ENCODE peak calls at places on chromosomes 1 and 21, in seven cellular contexts. I is bronchial epithelial cell, N is left lung, O is MM.1S, V is tibial nerve, Q is psoas muscle, F is heart left ventricle. Y is an unnamed sample. For H3K36me3, the result is how much of the 10 kb centered on the place peaks cover.

GRCh38 chr1:94022471-94023189 is 98.3 kb downstream of the ABCA4 start:
- DNase-seq in I (peak), V (peak), N (no peak), Q (no peak), O (no peak), F (peak), Y (no peak)

GRCh38 chr1:154434346-154435075 is 29.4 kb downstream of the IL6R start:
- DNase-seq in N (peak), O (no peak), Q (peak), I (no peak), F (peak), V (peak), Y (no peak)

GRCh38 chr21:44872266-44872567 is 1.3 kb downstream of the PTTG1IP start:
- DNase-seq in V (no peak), O (no peak), F (no peak), N (no peak), Q (no peak), I (peak), Y (no peak)

GRCh38 chr1:213110349-213111300 is 59.6 kb downstream of the RPS6KC1 start:
- DNase-seq in F (no peak), Q (no peak), V (no peak), N (no peak), I (no peak), O (peak), Y (peak)

GRCh38 chr1:194268839-194269238 is 1082.4 kb upstream of the B3GALT2 start:
- DNase-seq in Q (no peak), V (no peak), F (no peak), O (no peak), N (no peak), I (peak), Y (no peak)

GRCh38 chr1:184661801-184662200 is 92.9 kb downstream of the EDEM3 start:
- DNase-seq in O (no peak), Q (no peak), I (no peak), F (no peak), N (no peak), V (no peak), Y (no peak)

GRCh38 chr1:1779691-1780597 is 1.7 kb upstream of the NADK start:
- DNase-seq in I (no peak), V (peak), F (peak), Q (peak), N (peak), O (peak), Y (peak)

GRCh38 chr1:223811634-223812101 is 34.1 kb downstream of the TP53BP2 start:
- DNase-seq in O (peak), N (no peak), Q (no peak), V (no peak), F (no peak), I (peak), Y (no peak)

GRCh38 chr21:34558166-34558565 is 46.2 kb upstream of the KCNE1 start:
- DNase-seq in V (no peak), F (no peak), Q (no peak), I (peak), N (no peak), O (no peak), Y (no peak)

GRCh38 chr1:153293847-153294246 is 18.9 kb downstream of the PGLYRP3 start:
- DNase-seq in V (no peak), F (no peak), O (no peak), N (no peak), Q (no peak), I (no peak), Y (no peak)

GRCh38 chr1:2099871-2100774 is 49.9 kb downstream of the PRKCZ start:
- DNase-seq in F (peak), I (no peak), N (peak), Q (peak), V (no peak), O (no peak), Y (no peak)

GRCh38 chr1:61254629-61255323 is 172.4 kb downstream of the NFIA start:
- DNase-seq in I (peak), V (no peak), Q (no peak), O (no peak), N (no peak), F (peak), Y (no peak)

GRCh38 chr1:61085191-61086086 is 3.1 kb downstream of the NFIA start:
- DNase-seq in I (no peak), N (no peak), V (no peak), O (no peak), F (no peak), Q (no peak), Y (no peak)

GRCh38 chr1:119674110-119674509 is 26.0 kb upstream of the ZNF697 start:
- DNase-seq in N (no peak), O (no peak), I (peak), V (no peak), Q (no peak), F (no peak), Y (no peak)

GRCh38 chr1:229845410-229846138 is 219.5 kb downstream of the URB2 start:
- DNase-seq in F (no peak), N (no peak), Q (no peak), O (no peak), I (no peak), V (no peak), Y (no peak)

GRCh38 chr1:54390655-54391054 is 15.5 kb downstream of the SSBP3 start:
- DNase-seq in F (no peak), N (no peak), I (no peak), V (no peak), Q (peak), O (no peak), Y (no peak)

GRCh38 chr1:7384679-7385078 is 386.4 kb upstream of the VAMP3 start:
- DNase-seq in I (no peak), N (no peak), Q (no peak), F (no peak), O (no peak), V (no peak), Y (no peak)

GRCh38 chr1:198153103-198153502 is 3.7 kb upstream of the NEK7 start:
- DNase-seq in O (no peak), N (no peak), I (no peak), F (peak), Q (peak), V (no peak), Y (no peak)

GRCh38 chr1:167301355-167301754 is 80.7 kb downstream of the POU2F1 start:
- DNase-seq in N (no peak), V (no peak), I (no peak), O (no peak), Q (no peak), F (no peak), Y (no peak)

GRCh38 chr1:85566890-85567289 is 13.7 kb upstream of the CCN1 start:
- DNase-seq in V (no peak), Q (no peak), I (no peak), F (no peak), O (no peak), N (no peak), Y (no peak)

GRCh38 chr21:29233611-29234540 is 64.8 kb upstream of the BACH1 start:
- DNase-seq in O (peak), Q (no peak), N (no peak), V (no peak), I (peak), F (no peak), Y (peak)

GRCh38 chr1:26233903-26234643 is at the start of gene CEP85:
- DNase-seq in O (peak), F (peak), Q (peak), I (peak), N (peak), V (peak), Y (peak)

GRCh38 chr1:26237230-26237966 is 3.4 kb downstream of the CEP85 start:
- DNase-seq in N (no peak), I (peak), Q (no peak), V (no peak), F (no peak), O (peak), Y (no peak)

GRCh38 chr1:26239936-26240335 is 5.9 kb downstream of the CEP85 start:
- DNase-seq in I (no peak), N (no peak), Q (no peak), F (no peak), V (no peak), O (no peak), Y (no peak)

DNA sequence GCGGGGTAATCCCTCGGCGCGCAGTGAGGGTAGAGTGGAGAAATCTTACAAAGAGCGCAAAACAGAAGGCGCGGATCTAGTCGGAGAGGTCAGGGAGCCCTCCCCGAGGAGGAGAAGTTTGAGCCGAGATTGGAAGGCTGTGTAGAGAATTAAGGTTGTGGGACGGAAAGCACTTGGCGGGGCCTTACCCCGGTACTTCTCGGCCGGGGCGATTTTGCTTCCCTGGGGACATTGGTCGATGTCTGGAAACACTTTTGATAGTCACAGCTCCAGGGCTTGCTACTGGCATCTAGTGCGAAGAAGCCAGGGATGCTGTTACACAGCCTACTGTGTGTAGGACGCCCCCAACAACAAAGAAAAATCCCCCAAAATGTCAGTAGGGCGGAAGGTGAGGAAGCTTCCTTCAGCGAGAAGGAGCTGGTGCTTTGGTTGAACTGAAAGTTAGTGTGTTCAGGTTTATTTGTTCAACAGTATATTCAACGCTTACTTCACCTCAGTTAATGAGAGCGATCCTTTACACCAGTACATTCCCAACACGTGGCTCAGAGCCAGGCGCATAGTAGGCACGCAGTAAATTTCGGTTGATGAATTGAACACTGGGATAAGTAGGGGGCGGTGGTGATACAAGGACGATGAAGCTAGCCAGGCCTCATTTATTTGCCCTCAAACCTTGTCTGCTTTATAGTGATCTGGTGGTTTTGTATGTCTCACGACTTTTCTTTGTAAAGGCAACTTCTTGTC is 814 bp downstream of the CEP85 start:
- DNase-seq in Q (peak), O (peak), N (no peak), V (no peak), I (peak), F (no peak), Y (no peak)
- TF ChIP-seq CTCF in Q (no peak), O (no peak), N (no peak), V (no peak), I (peak), F (no peak), Y (peak)

GRCh38 chr1:234519506-234519905 is 40.5 kb upstream of the TARBP1 start:
- DNase-seq in F (no peak), Q (no peak), O (no peak), V (no peak), I (no peak), N (no peak), Y (no peak)
- H3K4me3 ChIP-seq in F (no peak), Q (no peak), O (no peak), V (no peak), I (no peak), N (no peak), Y (no peak)

DNA sequence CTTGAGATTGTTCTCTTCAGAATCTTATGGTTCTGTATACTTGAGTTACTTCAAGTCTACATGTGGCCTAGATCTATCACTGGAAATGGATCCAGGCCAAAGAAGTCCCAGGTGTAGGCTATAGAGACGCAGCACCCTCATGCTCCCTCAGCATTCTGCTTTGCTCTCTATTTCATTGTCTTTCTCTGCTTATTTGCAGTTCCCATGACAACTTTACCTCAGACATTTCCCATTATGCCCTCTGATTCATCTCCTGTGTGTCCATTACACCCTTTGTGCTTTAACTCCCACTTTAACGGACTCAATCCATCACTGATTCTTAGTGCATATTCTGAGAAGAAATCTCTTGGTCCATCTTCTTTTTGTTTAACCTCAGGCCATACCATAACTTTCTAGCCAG is 236.9 kb upstream of the NRIP1 start:
- DNase-seq in O (no peak), V (no peak), Q (no peak), I (peak), F (no peak), N (no peak), Y (no peak)
- H3K36me3 ChIP-seq in O (under half), V (under half), Q (under half), I (under half), F (under half), N (under half), Y (under half)

GRCh38 chr1:43522431-43522775 is 8.3 kb upstream of the PTPRF start:
- DNase-seq in I (no peak), Q (no peak), N (no peak), F (no peak), O (no peak), V (no peak), Y (no peak)
- TF ChIP-seq CTCF in I (no peak), Q (no peak), N (no peak), F (no peak), O (no peak), V (no peak), Y (no peak)

GRCh38 chr1:163608969-163609368 is 287.2 kb downstream of the NUF2 start:
- DNase-seq in Q (no peak), I (no peak), O (no peak), V (no peak), N (no peak), F (no peak), Y (no peak)

GRCh38 chr1:163609858-163610257 is 288.1 kb downstream of the NUF2 start:
- DNase-seq in F (no peak), O (no peak), V (no peak), N (no peak), I (no peak), Q (no peak), Y (no peak)

DNA sequence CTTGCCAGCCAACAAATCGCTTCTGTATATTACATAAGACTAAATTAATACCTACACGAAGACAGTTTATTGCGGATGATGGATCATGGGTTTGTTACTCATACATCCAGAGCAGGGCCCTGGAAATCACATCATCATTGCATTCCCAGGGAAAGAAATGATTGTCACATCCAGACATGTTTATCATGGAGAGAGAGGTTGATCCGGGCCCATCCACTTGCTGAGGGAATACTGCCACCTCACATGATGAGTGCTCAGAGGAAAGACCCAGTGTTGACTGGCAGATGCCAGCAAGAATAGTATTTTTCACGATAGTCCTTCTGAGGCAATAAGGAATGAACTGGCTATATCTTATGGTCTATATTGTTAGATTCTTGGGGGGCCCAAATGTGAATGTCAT is 282.6 kb downstream of the NUF2 start:
- DNase-seq in O (no peak), N (no peak), Q (no peak), I (no peak), F (no peak), V (no peak), Y (no peak)
- H3K4me3 ChIP-seq in O (no peak), N (no peak), Q (no peak), I (no peak), F (no peak), V (no peak), Y (no peak)